ENCODE peak calls at places on chromosomes 4 and X, in seven cellular contexts. H is HCT116, T is H1, A is HepG2, N is SK-N-SH, Q is K562, F is GM12878. K is an unnamed sample.
A peak's percentile ranks its signal among the peaks of the same experiment; 100 is the strongest.

GRCh38 chr4:121200795-121201472 is 36.8 kb upstream of the TNIP3 start:
- DNase-seq in H (no peak), T (no peak), A (no peak), N (no peak), Q (no peak), F (peak; percentile 68), K (no peak)

GRCh38 chr4:4384837-4385236 is 2.1 kb upstream of the NSG1 start:
- DNase-seq in H (peak; percentile 22), T (peak; percentile 78), A (peak; percentile 12), N (peak; percentile 66), Q (peak; percentile 34), F (no peak), K (peak; percentile 64)

GRCh38 chr4:81648576-81649272 is 177.0 kb upstream of the RASGEF1B start:
- DNase-seq in H (no peak), T (no peak), A (no peak), N (no peak), Q (no peak), F (peak; percentile 23), K (no peak)

GRCh38 chr4:108772402-108772801 is 9.5 kb upstream of the ETNPPL start:
- DNase-seq in H (no peak), T (no peak), A (no peak), N (no peak), Q (no peak), F (no peak), K (no peak)

GRCh38 chr4:147843162-147843561 is 111.3 kb downstream of the ARHGAP10 start:
- DNase-seq in H (peak; percentile 47), T (no peak), A (peak; percentile 16), N (no peak), Q (peak; percentile 41), F (no peak), K (no peak)

GRCh38 chr4:2417765-2418651 is at the start of gene ZFYVE28:
- DNase-seq in H (no peak), T (peak; percentile 79), A (no peak), N (no peak), Q (peak; percentile 39), F (no peak), K (no peak)

GRCh38 chr4:7335363-7336066 is 99.2 kb downstream of the PSAPL1 start:
- DNase-seq in H (peak; percentile 42), T (peak; percentile 98), A (peak; percentile 36), N (peak; percentile 83), Q (peak; percentile 73), F (peak; percentile 1), K (peak; percentile 70)

GRCh38 chr4:159547645-159548308 is 444.9 kb downstream of the RAPGEF2 start:
- DNase-seq in H (no peak), T (no peak), A (no peak), N (peak; percentile 37), Q (no peak), F (no peak), K (no peak)

GRCh38 chr4:5292091-5292490 is 240.8 kb downstream of the STK32B start:
- DNase-seq in H (no peak), T (no peak), A (no peak), N (no peak), Q (no peak), F (no peak), K (no peak)

GRCh38 chr4:154376461-154376860 is 115.1 kb downstream of the DCHS2 start:
- DNase-seq in H (no peak), T (no peak), A (no peak), N (no peak), Q (no peak), F (no peak), K (no peak)

GRCh38 chr4:176270669-176271068 is 1.6 kb upstream of the ASB5 start:
- DNase-seq in H (peak; percentile 93), T (no peak), A (peak; percentile 20), N (no peak), Q (no peak), F (no peak), K (no peak)

GRCh38 chrX:27565992-27566391 is 24.2 kb upstream of the DCAF8L2 start:
- DNase-seq in H (no peak), T (no peak), A (peak; percentile 88), N (no peak), Q (no peak), F (no peak), K (no peak)
- TF ChIP-seq YY1 in H (no peak), T (no peak), A (no peak), N (no peak), Q (no peak), F (no peak), K (no peak)

DNA sequence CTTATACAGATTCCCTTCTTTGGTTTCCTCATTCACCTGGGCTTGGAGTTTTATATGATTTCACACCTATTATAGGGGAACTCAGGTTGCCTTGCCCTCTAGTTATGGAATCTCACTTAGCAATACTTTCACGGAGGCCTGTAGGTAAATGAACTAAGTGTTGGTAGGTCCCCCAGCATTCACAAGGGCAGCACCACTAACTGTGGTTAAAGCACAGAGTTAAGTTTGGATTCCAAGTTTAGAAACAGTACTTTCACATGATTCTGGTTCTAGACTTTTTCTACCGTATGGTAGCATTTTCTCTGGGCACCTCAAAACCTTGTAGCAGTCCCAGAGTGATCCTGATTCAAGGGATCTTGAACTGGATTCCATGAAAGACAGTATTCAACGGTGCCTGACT is 46.4 kb downstream of the SH2D1A start:
- DNase-seq in H (no peak), T (no peak), A (no peak), N (no peak), Q (no peak), F (no peak), K (no peak)
- TF ChIP-seq YY1 in H (no peak), T (no peak), A (no peak), N (no peak), Q (no peak), F (no peak), K (no peak)

GRCh38 chr4:48799157-48799556 is 19.1 kb upstream of the FRYL start:
- DNase-seq in H (no peak), T (no peak), A (no peak), N (no peak), Q (no peak), F (no peak), K (peak; percentile 30)

GRCh38 chr4:48801016-48801715 is 21.1 kb upstream of the FRYL start:
- DNase-seq in H (no peak), T (no peak), A (no peak), N (no peak), Q (no peak), F (no peak), K (no peak)

GRCh38 chr4:48804584-48805301 is 24.7 kb upstream of the FRYL start:
- DNase-seq in H (no peak), T (no peak), A (peak; percentile 4), N (no peak), Q (no peak), F (no peak), K (no peak)

GRCh38 chr4:48798117-48798516 is 18.0 kb upstream of the FRYL start:
- DNase-seq in H (no peak), T (no peak), A (no peak), N (no peak), Q (no peak), F (no peak), K (no peak)

GRCh38 chr4:48801739-48802138 is 21.7 kb upstream of the FRYL start:
- DNase-seq in H (no peak), T (no peak), A (no peak), N (no peak), Q (no peak), F (no peak), K (no peak)
- TF ChIP-seq YY1 in H (no peak), T (no peak), A (no peak), N (no peak), Q (no peak), F (no peak), K (no peak)

GRCh38 chr4:92529510-92529909 is 225.7 kb downstream of the GRID2 start:
- DNase-seq in H (no peak), T (no peak), A (no peak), N (no peak), Q (no peak), F (no peak), K (no peak)
- TF ChIP-seq YY1 in H (no peak), T (no peak), A (no peak), N (no peak), Q (no peak), F (no peak), K (no peak)

K was measured in NT2/D1.